ENCODE peak calls at places on chromosomes 12 and 14, in seven cellular contexts. One of them, this sample, is unnamed.

GRCh38 chr12:69266045-69266635 is 26.8 kb downstream of the CPSF6 start:
- DNase-seq in cardiac fibroblast: peak; percentile 73
- DNase-seq in T-helper 17 cell: no peak
- DNase-seq in activated CD8-positive, alpha-beta T cell treated with anti-CD3 and anti-CD28 coated beads for 36 hours: no peak
- DNase-seq in EL: peak; percentile 63
- DNase-seq in GM12865: no peak
- DNase-seq in stimulated activated CD4-positive, alpha-beta T cell treated with anti-CD3 and anti-CD28 coated beads, Interleukin-1b, Interleukin-23, amount 100 ng/mL, for 1 hour: no peak
- DNase-seq in this sample: no peak

GRCh38 chr12:78002878-78003277 is 172.2 kb downstream of the NAV3 start:
- DNase-seq in cardiac fibroblast: peak; percentile 52
- DNase-seq in T-helper 17 cell: no peak
- DNase-seq in activated CD8-positive, alpha-beta T cell treated with anti-CD3 and anti-CD28 coated beads for 36 hours: no peak
- DNase-seq in EL: no peak
- DNase-seq in GM12865: no peak
- DNase-seq in stimulated activated CD4-positive, alpha-beta T cell treated with anti-CD3 and anti-CD28 coated beads, Interleukin-1b, Interleukin-23, amount 100 ng/mL, for 1 hour: no peak
- DNase-seq in this sample: no peak

GRCh38 chr12:106973545-106973944 is 13.4 kb downstream of the MTERF2 start:
- DNase-seq in cardiac fibroblast: no peak
- DNase-seq in T-helper 17 cell: no peak
- DNase-seq in activated CD8-positive, alpha-beta T cell treated with anti-CD3 and anti-CD28 coated beads for 36 hours: no peak
- DNase-seq in EL: no peak
- DNase-seq in GM12865: no peak
- DNase-seq in stimulated activated CD4-positive, alpha-beta T cell treated with anti-CD3 and anti-CD28 coated beads, Interleukin-1b, Interleukin-23, amount 100 ng/mL, for 1 hour: no peak
- DNase-seq in this sample: no peak

GRCh38 chr12:7327913-7328312 is 24.0 kb downstream of the ACSM4 start:
- DNase-seq in cardiac fibroblast: no peak
- DNase-seq in T-helper 17 cell: no peak
- DNase-seq in activated CD8-positive, alpha-beta T cell treated with anti-CD3 and anti-CD28 coated beads for 36 hours: no peak
- DNase-seq in EL: no peak
- DNase-seq in GM12865: no peak
- DNase-seq in stimulated activated CD4-positive, alpha-beta T cell treated with anti-CD3 and anti-CD28 coated beads, Interleukin-1b, Interleukin-23, amount 100 ng/mL, for 1 hour: no peak
- DNase-seq in this sample: no peak

GRCh38 chr14:48792376-48793024 is 793.7 kb downstream of the RPS29 start:
- DNase-seq in cardiac fibroblast: no peak
- DNase-seq in T-helper 17 cell: no peak
- DNase-seq in activated CD8-positive, alpha-beta T cell treated with anti-CD3 and anti-CD28 coated beads for 36 hours: no peak
- DNase-seq in EL: no peak
- DNase-seq in GM12865: no peak
- DNase-seq in stimulated activated CD4-positive, alpha-beta T cell treated with anti-CD3 and anti-CD28 coated beads, Interleukin-1b, Interleukin-23, amount 100 ng/mL, for 1 hour: no peak
- DNase-seq in this sample: no peak

GRCh38 chr12:127153996-127154395 is 1113.0 kb upstream of the TMEM132C start:
- DNase-seq in cardiac fibroblast: no peak
- DNase-seq in T-helper 17 cell: no peak
- DNase-seq in activated CD8-positive, alpha-beta T cell treated with anti-CD3 and anti-CD28 coated beads for 36 hours: no peak
- DNase-seq in EL: no peak
- DNase-seq in GM12865: no peak
- DNase-seq in stimulated activated CD4-positive, alpha-beta T cell treated with anti-CD3 and anti-CD28 coated beads, Interleukin-1b, Interleukin-23, amount 100 ng/mL, for 1 hour: no peak
- DNase-seq in this sample: no peak

GRCh38 chr12:100793182-100793581 is 1.4 kb upstream of the ANO4 start:
- DNase-seq in cardiac fibroblast: peak; percentile 30
- DNase-seq in T-helper 17 cell: no peak
- DNase-seq in activated CD8-positive, alpha-beta T cell treated with anti-CD3 and anti-CD28 coated beads for 36 hours: no peak
- DNase-seq in EL: peak; percentile 59
- DNase-seq in GM12865: no peak
- DNase-seq in stimulated activated CD4-positive, alpha-beta T cell treated with anti-CD3 and anti-CD28 coated beads, Interleukin-1b, Interleukin-23, amount 100 ng/mL, for 1 hour: no peak
- DNase-seq in this sample: no peak

GRCh38 chr14:58864751-58865519 is 227.2 kb downstream of the DACT1 start:
- DNase-seq in cardiac fibroblast: peak; percentile 41
- DNase-seq in T-helper 17 cell: no peak
- DNase-seq in activated CD8-positive, alpha-beta T cell treated with anti-CD3 and anti-CD28 coated beads for 36 hours: no peak
- DNase-seq in EL: peak; percentile 77
- DNase-seq in GM12865: no peak
- DNase-seq in stimulated activated CD4-positive, alpha-beta T cell treated with anti-CD3 and anti-CD28 coated beads, Interleukin-1b, Interleukin-23, amount 100 ng/mL, for 1 hour: no peak
- DNase-seq in this sample: no peak

GRCh38 chr14:102209224-102209966 is 69.7 kb downstream of the WDR20 start:
- DNase-seq in cardiac fibroblast: peak; percentile 33
- DNase-seq in T-helper 17 cell: no peak
- DNase-seq in activated CD8-positive, alpha-beta T cell treated with anti-CD3 and anti-CD28 coated beads for 36 hours: no peak
- DNase-seq in EL: peak; percentile 20
- DNase-seq in GM12865: no peak
- DNase-seq in stimulated activated CD4-positive, alpha-beta T cell treated with anti-CD3 and anti-CD28 coated beads, Interleukin-1b, Interleukin-23, amount 100 ng/mL, for 1 hour: no peak
- DNase-seq in this sample: no peak

GRCh38 chr12:53623986-53624385 is 2.2 kb downstream of the ATF7 start:
- DNase-seq in cardiac fibroblast: peak; percentile 46
- DNase-seq in T-helper 17 cell: no peak
- DNase-seq in activated CD8-positive, alpha-beta T cell treated with anti-CD3 and anti-CD28 coated beads for 36 hours: no peak
- DNase-seq in EL: peak; percentile 39
- DNase-seq in GM12865: no peak
- DNase-seq in stimulated activated CD4-positive, alpha-beta T cell treated with anti-CD3 and anti-CD28 coated beads, Interleukin-1b, Interleukin-23, amount 100 ng/mL, for 1 hour: no peak
- DNase-seq in this sample: no peak

GRCh38 chr12:31850268-31850667 is 108.9 kb upstream of the RESF1 start:
- DNase-seq in cardiac fibroblast: no peak
- DNase-seq in T-helper 17 cell: no peak
- DNase-seq in activated CD8-positive, alpha-beta T cell treated with anti-CD3 and anti-CD28 coated beads for 36 hours: no peak
- DNase-seq in EL: no peak
- DNase-seq in GM12865: no peak
- DNase-seq in stimulated activated CD4-positive, alpha-beta T cell treated with anti-CD3 and anti-CD28 coated beads, Interleukin-1b, Interleukin-23, amount 100 ng/mL, for 1 hour: no peak
- DNase-seq in this sample: no peak

GRCh38 chr14:102941419-102942011 is 19.1 kb downstream of the AMN start:
- DNase-seq in cardiac fibroblast: no peak
- DNase-seq in T-helper 17 cell: no peak
- DNase-seq in activated CD8-positive, alpha-beta T cell treated with anti-CD3 and anti-CD28 coated beads for 36 hours: no peak
- DNase-seq in EL: no peak
- DNase-seq in GM12865: no peak
- DNase-seq in stimulated activated CD4-positive, alpha-beta T cell treated with anti-CD3 and anti-CD28 coated beads, Interleukin-1b, Interleukin-23, amount 100 ng/mL, for 1 hour: no peak
- DNase-seq in this sample: no peak

GRCh38 chr14:52124791-52125661 is 56.2 kb upstream of the NID2 start:
- DNase-seq in cardiac fibroblast: peak; percentile 94
- DNase-seq in T-helper 17 cell: no peak
- DNase-seq in activated CD8-positive, alpha-beta T cell treated with anti-CD3 and anti-CD28 coated beads for 36 hours: no peak
- DNase-seq in EL: peak; percentile 80
- DNase-seq in GM12865: no peak
- DNase-seq in stimulated activated CD4-positive, alpha-beta T cell treated with anti-CD3 and anti-CD28 coated beads, Interleukin-1b, Interleukin-23, amount 100 ng/mL, for 1 hour: no peak
- DNase-seq in this sample: no peak

GRCh38 chr12:57088442-57089258 is at the start of gene NAB2:
- DNase-seq in cardiac fibroblast: peak; percentile 97
- DNase-seq in T-helper 17 cell: peak; percentile 93
- DNase-seq in activated CD8-positive, alpha-beta T cell treated with anti-CD3 and anti-CD28 coated beads for 36 hours: peak; percentile 93
- DNase-seq in EL: peak; percentile 96
- DNase-seq in GM12865: peak; percentile 98
- DNase-seq in stimulated activated CD4-positive, alpha-beta T cell treated with anti-CD3 and anti-CD28 coated beads, Interleukin-1b, Interleukin-23, amount 100 ng/mL, for 1 hour: peak; percentile 70
- DNase-seq in this sample: peak; percentile 98

GRCh38 chr14:102930138-102930752 is 7.8 kb downstream of the AMN start:
- DNase-seq in cardiac fibroblast: no peak
- DNase-seq in T-helper 17 cell: no peak
- DNase-seq in activated CD8-positive, alpha-beta T cell treated with anti-CD3 and anti-CD28 coated beads for 36 hours: no peak
- DNase-seq in EL: no peak
- DNase-seq in GM12865: no peak
- DNase-seq in stimulated activated CD4-positive, alpha-beta T cell treated with anti-CD3 and anti-CD28 coated beads, Interleukin-1b, Interleukin-23, amount 100 ng/mL, for 1 hour: no peak
- DNase-seq in this sample: no peak